ENCODE peak calls at places on chromosome 11, in four cellular contexts. V is mucosa of gallbladder; Y is activated effector memory CD4-positive, alpha-beta T cell treated with Interleukin-2 at 50 U/mL for 16 hours; C is choroid plexus epithelial cell. T is an unnamed sample.

GRCh38 chr11:59754494-59754858 is 700 bp upstream of the STX3 start:
- DNase-seq in C (peak), Y (peak), V (no peak), T (peak)

GRCh38 chr11:27701262-27702105 is 1.2 kb upstream of the BDNF start:
- DNase-seq in C (peak), Y (no peak), V (no peak), T (peak)

GRCh38 chr11:58222730-58223129 is 6.0 kb downstream of the OR10Q1 start:
- DNase-seq in C (no peak), V (no peak), Y (no peak), T (no peak)

GRCh38 chr11:74442601-74443000 is 24.7 kb downstream of the KCNE3 start:
- DNase-seq in C (peak), Y (no peak), V (no peak), T (no peak)

GRCh38 chr11:44268073-44268806 is 41.7 kb downstream of the ALX4 start:
- DNase-seq in V (no peak), Y (no peak), C (no peak), T (no peak)

GRCh38 chr11:132312616-132313210 is 942.3 kb downstream of the NTM start:
- DNase-seq in V (no peak), C (peak), Y (no peak), T (peak)

GRCh38 chr11:78921517-78921916 is 346.9 kb upstream of the NARS2 start:
- DNase-seq in C (no peak), Y (no peak), V (no peak), T (no peak)

GRCh38 chr11:69493931-69494821 is 12.7 kb downstream of the LINC01488 start:
- DNase-seq in V (no peak), C (no peak), Y (no peak), T (no peak)

GRCh38 chr11:60769811-60770210 is 13.1 kb downstream of the MS4A15 start:
- DNase-seq in Y (no peak), V (no peak), C (no peak), T (no peak)

T was measured in NCI-H1105 treated with DMSO at 0.1 percent for 48 hours.